ENCODE peak calls at places on chromosomes 1 and 21, in four cellular contexts. B, Z, A and T are unnamed samples.

GRCh38 chr1:50531027-50531426 is 107.8 kb upstream of the DMRTA2 start:
- DNase-seq in B (no peak), Z (no peak), A (no peak), T (no peak)

GRCh38 chr1:40797668-40798010 is 14.1 kb downstream of the KCNQ4 start:
- DNase-seq in B (no peak), Z (no peak), A (no peak), T (no peak)

GRCh38 chr1:40438391-40439015 is 11.8 kb upstream of the ZFP69B start:
- DNase-seq in B (no peak), Z (no peak), A (peak; percentile 18), T (no peak)

GRCh38 chr1:20686878-20687725 is 25.9 kb upstream of the DDOST start:
- DNase-seq in B (no peak), Z (no peak), A (no peak), T (no peak)

GRCh38 chr1:84365225-84366221 is 32.8 kb upstream of the DNASE2B start:
- DNase-seq in B (peak; percentile 90), Z (no peak), A (no peak), T (no peak)

GRCh38 chr1:72371259-72372035 is 89.1 kb upstream of the NEGR1 start:
- DNase-seq in B (no peak), Z (no peak), A (peak; percentile 2), T (no peak)

GRCh38 chr1:1019122-1019999 is 559 bp upstream of the AGRN start:
- DNase-seq in B (peak; percentile 82), Z (peak; percentile 71), A (peak; percentile 77), T (no peak)

GRCh38 chr21:41951876-41952567 is 1.8 kb downstream of the C2CD2 start:
- DNase-seq in B (no peak), Z (no peak), A (no peak), T (no peak)

GRCh38 chr1:206005761-206006160 is 2.6 kb upstream of the RAB7B start:
- DNase-seq in B (no peak), Z (no peak), A (no peak), T (no peak)

GRCh38 chr1:66752000-66752592 is at the start of gene DYNLT5:
- DNase-seq in B (no peak), Z (no peak), A (peak; percentile 61), T (no peak)

GRCh38 chr1:53110370-53111072 is 31.9 kb downstream of the SLC1A7 start:
- DNase-seq in B (no peak), Z (no peak), A (no peak), T (no peak)

GRCh38 chr21:33025471-33026298 is at the start of gene OLIG2:
- DNase-seq in B (no peak), Z (peak; percentile 88), A (peak; percentile 75), T (no peak)

GRCh38 chr1:26827663-26828062 is 1.2 kb downstream of the ZDHHC18 start:
- DNase-seq in B (no peak), Z (no peak), A (no peak), T (no peak)

GRCh38 chr1:58528518-58528917 is 18.0 kb downstream of the OMA1 start:
- DNase-seq in B (peak; percentile 82), Z (no peak), A (no peak), T (no peak)

GRCh38 chr1:33841516-33841915 is 22.4 kb upstream of the HMGB4 start:
- DNase-seq in B (no peak), Z (no peak), A (no peak), T (no peak)

GRCh38 chr1:151455231-151455630 is 4.1 kb downstream of the POGZ start:
- DNase-seq in B (no peak), Z (no peak), A (no peak), T (no peak)

GRCh38 chr21:25313891-25314646 is 293.2 kb downstream of the MRPL39 start:
- DNase-seq in B (peak; percentile 26), Z (no peak), A (no peak), T (no peak)

GRCh38 chr1:20993716-20994115 is 183.0 kb downstream of the EIF4G3 start:
- DNase-seq in B (no peak), Z (no peak), A (no peak), T (no peak)

GRCh38 chr1:101483982-101484381 is 247.2 kb downstream of the S1PR1 start:
- DNase-seq in B (no peak), Z (no peak), A (no peak), T (no peak)

GRCh38 chr1:152486400-152487006 is 24.1 kb upstream of the LCE5A start:
- DNase-seq in B (no peak), Z (no peak), A (no peak), T (no peak)

GRCh38 chr1:204704794-204705492 is 19.4 kb upstream of the LRRN2 start:
- DNase-seq in B (no peak), Z (no peak), A (no peak), T (no peak)